ENCODE peak calls at places on chromosomes 1 and 21, in eight cellular contexts. D is EL, H is iris pigment epithelial cell, P is astrocyte of the spinal cord, C is lower leg skin, O is stomach, R is neuronal stem cell, J is substantia nigra. I is an unnamed sample.

GRCh38 chr1:5770981-5771765 is 221.1 kb downstream of the NPHP4 start:
- DNase-seq in D (no peak), H (peak; percentile 1), P (no peak), C (no peak), O (no peak), R (peak; percentile 47), J (no peak), I (no peak)

GRCh38 chr1:34199927-34200326 is 23.2 kb downstream of the C1orf94 start:
- DNase-seq in D (no peak), H (no peak), P (peak; percentile 53), C (peak; percentile 50), O (no peak), R (no peak), J (no peak), I (peak; percentile 22)

GRCh38 chr1:182114627-182115023 is 53.1 kb upstream of the ZNF648 start:
- DNase-seq in D (no peak), H (no peak), P (no peak), C (no peak), O (no peak), R (no peak), J (no peak), I (no peak)

GRCh38 chr21:31132574-31133242 is 94.4 kb upstream of the KRTAP19-8 start:
- DNase-seq in D (no peak), H (peak; percentile 71), P (peak; percentile 14), C (no peak), O (no peak), R (no peak), J (no peak), I (peak; percentile 11)

GRCh38 chr1:64531057-64531456 is 61.1 kb downstream of the CACHD1 start:
- DNase-seq in D (no peak), H (no peak), P (no peak), C (no peak), O (no peak), R (no peak), J (no peak), I (no peak)

GRCh38 chr1:43944860-43945259 is 1.9 kb upstream of the IPO13 start:
- DNase-seq in D (no peak), H (no peak), P (no peak), C (no peak), O (no peak), R (no peak), J (no peak), I (no peak)

GRCh38 chr1:214604543-214604942 is 1.5 kb downstream of the CENPF start:
- DNase-seq in D (peak; percentile 68), H (no peak), P (no peak), C (no peak), O (no peak), R (no peak), J (no peak), I (peak; percentile 33)

GRCh38 chr1:230992100-230992774 is 13.3 kb downstream of the ARV1 start:
- DNase-seq in D (no peak), H (no peak), P (no peak), C (no peak), O (peak; percentile 40), R (no peak), J (no peak), I (no peak)

GRCh38 chr1:173821680-173822079 is 2.8 kb upstream of the DARS2 start:
- DNase-seq in D (no peak), H (no peak), P (no peak), C (no peak), O (no peak), R (no peak), J (no peak), I (no peak)

GRCh38 chr1:205648212-205648910 is 16.6 kb upstream of the ELK4 start:
- DNase-seq in D (no peak), H (peak; percentile 28), P (no peak), C (peak; percentile 53), O (no peak), R (no peak), J (no peak), I (no peak)

GRCh38 chr1:184567648-184568047 is 180.8 kb downstream of the C1orf21 start:
- DNase-seq in D (peak; percentile 63), H (peak; percentile 88), P (peak; percentile 45), C (no peak), O (no peak), R (no peak), J (no peak), I (no peak)

GRCh38 chr1:53625049-53625448 is 113.9 kb downstream of the GLIS1 start:
- DNase-seq in D (peak; percentile 31), H (peak; percentile 38), P (peak; percentile 53), C (peak; percentile 85), O (no peak), R (no peak), J (no peak), I (peak; percentile 98)